ENCODE peak calls at places on chromosomes 12 and 14, in four cellular contexts. P is IMR-90, C is K562, H is HepG2. E is an unnamed sample.

GRCh38 chr12:98594050-98594853 is 766 bp downstream of the SLC25A3 start:
- DNase-seq in H (no peak), C (no peak), P (no peak), E (no peak)

GRCh38 chr12:44720265-44720664 is 155.8 kb downstream of the NELL2 start:
- DNase-seq in C (no peak), H (no peak), P (no peak), E (no peak)

GRCh38 chr12:116508145-116509121 is 50.7 kb upstream of the MAP1LC3B2 start:
- DNase-seq in C (peak; percentile 74), P (no peak), H (no peak), E (peak; percentile 53)

GRCh38 chr14:99252940-99253868 is 18.8 kb downstream of the BCL11B start:
- DNase-seq in C (no peak), P (no peak), H (no peak), E (no peak)

GRCh38 chr12:1306096-1306495 is 288.3 kb downstream of the FBXL14 start:
- DNase-seq in H (no peak), C (no peak), P (no peak), E (no peak)

GRCh38 chr14:100628225-100628624 is 41.0 kb upstream of the BEGAIN start:
- DNase-seq in P (no peak), H (no peak), C (no peak), E (no peak)

GRCh38 chr14:24911324-24912095 is 138.4 kb downstream of the STXBP6 start:
- DNase-seq in H (no peak), C (no peak), P (peak; percentile 82), E (no peak)

GRCh38 chr14:103398427-103399195 is 13.4 kb downstream of the MARK3 start:
- DNase-seq in H (no peak), P (peak; percentile 61), C (no peak), E (peak; percentile 30)

GRCh38 chr14:68164723-68165122 is 345.1 kb downstream of the RAD51B start:
- DNase-seq in C (no peak), H (peak; percentile 71), P (no peak), E (peak; percentile 18)

GRCh38 chr12:15751741-15752140 is 37.4 kb downstream of the EPS8 start:
- DNase-seq in H (no peak), P (no peak), C (no peak), E (no peak)

GRCh38 chr14:87877877-87878276 is 115.1 kb downstream of the GALC start:
- DNase-seq in P (no peak), C (no peak), H (no peak), E (no peak)

GRCh38 chr12:94805749-94806148 is 155.4 kb upstream of the TMCC3 start:
- DNase-seq in P (peak; percentile 43), C (no peak), H (no peak), E (no peak)

GRCh38 chr12:75844985-75845384 is 186.6 kb downstream of the PHLDA1 start:
- DNase-seq in H (no peak), P (no peak), C (no peak), E (no peak)

GRCh38 chr14:92495041-92495440 is 18.5 kb upstream of the RIN3 start:
- DNase-seq in P (peak; percentile 81), C (no peak), H (no peak), E (no peak)

GRCh38 chr12:120229583-120230325 is 28.8 kb upstream of the RPLP0 start:
- DNase-seq in H (no peak), P (no peak), C (no peak), E (peak; percentile 62)

GRCh38 chr14:34874386-34875030 is 652 bp downstream of the BAZ1A start:
- DNase-seq in C (peak; percentile 67), H (peak; percentile 65), P (peak; percentile 49), E (peak; percentile 21)

GRCh38 chr12:112170376-112170775 is 45.0 kb downstream of the TRAFD1 start:
- DNase-seq in H (no peak), C (peak; percentile 75), P (no peak), E (peak; percentile 49)

GRCh38 chr12:19031032-19031431 is 98.5 kb upstream of the PLEKHA5 start:
- DNase-seq in H (no peak), P (peak; percentile 85), C (no peak), E (peak; percentile 47)

GRCh38 chr12:6697584-6698351 is 2.8 kb downstream of the PIANP start:
- DNase-seq in H (peak; percentile 45), P (peak; percentile 64), C (peak; percentile 40), E (peak; percentile 76)

GRCh38 chr12:68378859-68379628 is 46.9 kb upstream of the MDM1 start:
- DNase-seq in P (no peak), C (no peak), H (no peak), E (no peak)

GRCh38 chr14:49461529-49462401 is 124.4 kb downstream of the RPS29 start:
- DNase-seq in C (peak; percentile 32), P (peak; percentile 81), H (peak; percentile 69), E (peak; percentile 82)

GRCh38 chr12:111368291-111368683 is 608 bp downstream of the PHETA1 start:
- DNase-seq in H (no peak), C (peak; percentile 43), P (no peak), E (no peak)

GRCh38 chr12:6618483-6618882 is 11.3 kb upstream of the CHD4 start:
- DNase-seq in C (no peak), P (no peak), H (no peak), E (no peak)

GRCh38 chr12:16788888-16789790 is 183.2 kb upstream of the LMO3 start:
- DNase-seq in C (no peak), P (no peak), H (no peak), E (no peak)

GRCh38 chr14:53955671-53956426 is 776 bp downstream of the BMP4 start:
- DNase-seq in C (no peak), P (no peak), H (peak; percentile 37), E (peak; percentile 44)

GRCh38 chr14:71206123-71206522 is 298.9 kb downstream of the PCNX1 start:
- DNase-seq in P (no peak), H (no peak), C (no peak), E (no peak)

GRCh38 chr14:81662570-81663161 is 129.0 kb upstream of the SEL1L start:
- DNase-seq in H (no peak), P (no peak), C (no peak), E (no peak)

GRCh38 chr12:12056951-12057350 is 13.8 kb upstream of the BCL2L14 start:
- DNase-seq in C (no peak), H (no peak), P (no peak), E (no peak)

GRCh38 chr14:61997146-61997545 is 234.9 kb downstream of the SNAPC1 start:
- DNase-seq in P (peak; percentile 39), C (no peak), H (no peak), E (no peak)

GRCh38 chr12:94070520-94070919 is 77.9 kb upstream of the PLXNC1 start:
- DNase-seq in P (no peak), H (no peak), C (no peak), E (no peak)

GRCh38 chr12:107511292-107511691 is 174.3 kb upstream of the PWP1 start:
- DNase-seq in C (no peak), H (no peak), P (peak; percentile 38), E (no peak)

GRCh38 chr12:8449293-8449944 is 6.3 kb upstream of the CLEC6A start:
- DNase-seq in P (no peak), H (no peak), C (no peak), E (no peak)

GRCh38 chr12:57929092-57929830 is 12.1 kb upstream of the ATP23 start:
- DNase-seq in C (no peak), P (no peak), H (no peak), E (no peak)

GRCh38 chr12:11673666-11674464 is 24.4 kb downstream of the ETV6 start:
- DNase-seq in P (peak; percentile 33), C (no peak), H (no peak), E (no peak)

GRCh38 chr14:55297611-55298323 is 26.5 kb downstream of the FBXO34 start:
- DNase-seq in P (no peak), H (peak; percentile 10), C (no peak), E (no peak)

GRCh38 chr14:90403065-90403464 is 6.2 kb downstream of the CALM1 start:
- DNase-seq in C (no peak), P (no peak), H (no peak), E (no peak)

GRCh38 chr14:89028462-89029134 is 204.1 kb downstream of the TTC8 start:
- DNase-seq in C (no peak), H (no peak), P (no peak), E (no peak)

GRCh38 chr12:59717436-59717835 is 121.6 kb downstream of the SLC16A7 start:
- DNase-seq in H (no peak), C (no peak), P (no peak), E (no peak)

GRCh38 chr12:59719701-59720100 is 123.9 kb downstream of the SLC16A7 start:
- DNase-seq in C (no peak), P (no peak), H (no peak), E (no peak)

GRCh38 chr12:59710964-59711363 is 115.1 kb downstream of the SLC16A7 start:
- DNase-seq in C (no peak), H (no peak), P (no peak), E (no peak)

GRCh38 chr12:59715434-59715833 is 119.6 kb downstream of the SLC16A7 start:
- DNase-seq in P (no peak), C (no peak), H (peak; percentile 9), E (no peak)

DNA sequence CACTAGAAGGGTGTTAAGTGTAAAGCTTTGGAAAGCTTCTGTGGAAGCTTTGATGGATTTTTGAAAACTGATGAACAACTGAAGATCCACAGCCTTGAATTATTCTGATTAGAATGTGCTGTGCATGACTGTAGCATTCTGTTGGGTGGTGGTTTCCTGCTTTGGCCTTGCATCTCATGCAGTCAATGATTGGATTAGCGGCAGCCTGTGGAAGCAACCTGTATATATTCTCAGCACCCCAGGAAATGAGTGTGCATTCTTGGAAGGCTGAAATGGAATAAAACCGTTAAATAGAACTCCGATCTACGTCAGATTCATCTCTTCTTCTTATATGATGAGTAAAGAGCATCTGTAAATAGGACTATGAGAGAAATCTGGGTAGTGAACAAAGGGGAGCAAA is 120.2 kb downstream of the SLC16A7 start:
- DNase-seq in C (no peak), H (no peak), P (peak; percentile 15), E (no peak)
- TF ChIP-seq MAZ in C (no peak), H (no peak), P (no peak), E (no peak)

GRCh38 chr12:26469801-26470200 is 274.4 kb downstream of the SSPN start:
- DNase-seq in P (no peak), C (no peak), H (no peak), E (no peak)
- TF ChIP-seq MAZ in P (no peak), C (no peak), H (no peak), E (no peak)

GRCh38 chr12:52910248-52910883 is 5.5 kb upstream of the KRT8 start:
- DNase-seq in P (no peak), C (no peak), H (peak; percentile 42), E (no peak)

GRCh38 chr12:52906049-52906645 is 1.3 kb upstream of the KRT8 start:
- DNase-seq in H (no peak), C (no peak), P (no peak), E (no peak)

GRCh38 chr12:52907092-52907810 is 2.4 kb upstream of the KRT8 start:
- DNase-seq in C (peak; percentile 71), H (peak; percentile 48), P (no peak), E (peak; percentile 70)

GRCh38 chr12:52909796-52910195 is 4.9 kb upstream of the KRT8 start:
- DNase-seq in C (no peak), H (no peak), P (no peak), E (no peak)

GRCh38 chr12:52909256-52909655 is 4.4 kb upstream of the KRT8 start:
- DNase-seq in H (no peak), P (no peak), C (no peak), E (no peak)
- TF ChIP-seq MAZ in H (no peak), P (no peak), C (no peak), E (no peak)

DNA sequence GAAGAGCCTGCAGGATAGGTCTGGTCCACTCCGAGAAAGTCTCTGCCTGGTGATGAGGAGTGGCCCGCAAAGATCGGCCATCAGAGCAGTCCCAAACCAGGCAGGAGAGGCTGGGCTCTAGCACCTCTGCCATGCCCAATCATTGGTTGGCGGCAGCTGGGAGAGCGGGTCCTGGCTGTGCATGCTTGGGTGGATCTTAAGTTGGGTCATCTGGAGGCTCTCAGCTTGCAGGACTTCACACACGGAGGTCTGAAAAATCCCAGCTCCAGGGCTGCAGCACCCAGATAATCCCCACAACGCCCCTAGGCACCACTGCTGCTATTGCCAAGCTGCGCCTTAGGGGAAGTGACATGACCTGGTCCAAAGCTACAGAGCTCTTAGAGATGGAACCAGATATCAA is 766.7 kb upstream of the TBX3 start:
- DNase-seq in P (no peak), H (no peak), C (no peak), E (no peak)
- TF ChIP-seq MAZ in P (no peak), H (no peak), C (no peak), E (no peak)

E was measured in A549.